ENCODE peak calls at places on chromosomes 7 and 10, in nine cellular contexts. Q, I, N, K, V, R, G, B and Z are unnamed samples.
A peak's percentile ranks its signal among the peaks of the same experiment; 100 is the strongest.

GRCh38 chr7:36315309-36315948 is 74.2 kb upstream of the ANLN start:
- DNase-seq in I (no peak), V (no peak), Q (no peak), R (peak; percentile 70), K (no peak), G (no peak), N (no peak), B (peak; percentile 12), Z (no peak)

GRCh38 chr7:66306243-66306642 is 101.1 kb downstream of the TPST1 start:
- DNase-seq in I (no peak), B (peak; percentile 74), V (no peak), Q (no peak), K (no peak), R (no peak), N (no peak), G (peak; percentile 51), Z (no peak)

GRCh38 chr10:132698211-132698751 is 87.7 kb downstream of the NKX6-2 start:
- DNase-seq in V (no peak), G (no peak), K (no peak), N (peak; percentile 48), Q (no peak), R (no peak), B (no peak), I (no peak), Z (no peak)

GRCh38 chr7:40232242-40232929 is 97.6 kb downstream of the SUGCT start:
- DNase-seq in K (peak; percentile 69), N (no peak), I (no peak), B (peak; percentile 49), G (no peak), R (peak; percentile 69), Q (peak; percentile 88), V (peak; percentile 74), Z (peak; percentile 87)

GRCh38 chr10:103917326-103918052 is 495 bp downstream of the STN1 start:
- DNase-seq in I (no peak), B (no peak), G (peak; percentile 53), N (peak; percentile 81), K (no peak), Q (no peak), R (peak; percentile 65), V (peak; percentile 65), Z (no peak)

GRCh38 chr10:132790934-132791829 is 5.2 kb upstream of the NKX6-2 start:
- DNase-seq in Q (no peak), G (no peak), K (no peak), I (no peak), N (no peak), B (no peak), R (no peak), V (no peak), Z (no peak)

GRCh38 chr7:7553386-7553785 is 13.3 kb upstream of the MIOS start:
- DNase-seq in I (no peak), B (no peak), R (no peak), Q (peak; percentile 31), K (no peak), N (no peak), V (no peak), G (no peak), Z (no peak)

GRCh38 chr7:30470783-30471182 is 7.8 kb downstream of the NOD1 start:
- DNase-seq in N (no peak), I (peak; percentile 65), G (no peak), K (no peak), B (peak; percentile 66), V (peak; percentile 85), R (no peak), Q (peak; percentile 81), Z (peak; percentile 90)

GRCh38 chr10:103265712-103266329 is 11.1 kb upstream of the INA start:
- DNase-seq in N (peak; percentile 33), V (peak; percentile 69), K (peak; percentile 62), G (peak; percentile 64), I (no peak), B (peak; percentile 54), R (peak; percentile 93), Q (peak; percentile 82), Z (peak; percentile 86)

GRCh38 chr7:55964802-55965470 is 551 bp downstream of the NIPSNAP2 start:
- DNase-seq in R (peak; percentile 76), K (peak; percentile 84), I (no peak), Q (peak; percentile 59), G (peak; percentile 80), N (peak; percentile 94), V (peak; percentile 28), B (peak; percentile 33), Z (peak; percentile 60)

GRCh38 chr7:7212612-7213011 is 30.3 kb downstream of the C1GALT1 start:
- DNase-seq in N (no peak), I (no peak), G (no peak), R (peak; percentile 83), B (no peak), K (no peak), Q (peak; percentile 41), V (peak; percentile 8), Z (peak; percentile 16)

GRCh38 chr7:148912758-148913541 is 28.9 kb upstream of the EZH2 start:
- DNase-seq in K (peak; percentile 75), G (no peak), B (peak; percentile 21), N (no peak), V (no peak), I (no peak), R (no peak), Q (no peak), Z (no peak)

GRCh38 chr7:40715053-40715430 is 580.2 kb downstream of the SUGCT start:
- DNase-seq in G (no peak), I (no peak), K (no peak), V (no peak), B (no peak), R (no peak), Q (peak; percentile 61), N (no peak), Z (peak; percentile 72)

GRCh38 chr10:18490755-18491154 is 160.6 kb downstream of the NSUN6 start:
- DNase-seq in R (no peak), N (no peak), K (no peak), V (no peak), Q (no peak), B (no peak), I (no peak), G (no peak), Z (no peak)

GRCh38 chr10:78507761-78508160 is 474.1 kb downstream of the RPS24 start:
- DNase-seq in G (no peak), B (no peak), Q (no peak), N (no peak), I (no peak), R (no peak), K (no peak), V (no peak), Z (no peak)

GRCh38 chr10:51097546-51097945 is 23.3 kb downstream of the PRKG1 start:
- DNase-seq in Q (no peak), N (no peak), R (no peak), V (no peak), I (no peak), G (no peak), K (no peak), B (no peak), Z (peak; percentile 82)

GRCh38 chr10:22321156-22321711 is 335 bp downstream of the BMI1 start:
- DNase-seq in V (peak; percentile 60), G (peak; percentile 57), B (peak; percentile 44), Q (peak; percentile 76), N (peak; percentile 87), K (peak; percentile 82), R (peak; percentile 87), I (no peak), Z (peak; percentile 67)

GRCh38 chr10:44293306-44293778 is 91.6 kb downstream of the CXCL12 start:
- DNase-seq in I (no peak), K (no peak), G (no peak), N (no peak), V (no peak), B (no peak), Q (peak; percentile 38), R (peak; percentile 38), Z (no peak)

GRCh38 chr7:78473011-78473410 is 674.4 kb downstream of the PHTF2 start:
- DNase-seq in V (no peak), I (peak; percentile 25), K (no peak), Q (no peak), R (no peak), G (no peak), B (no peak), N (no peak), Z (no peak)
- H3K4me3 ChIP-seq in V (no peak overlapping the region), I (no peak overlapping the region), K (no peak overlapping the region), Q (no peak overlapping the region), R (no peak overlapping the region), G (no peak overlapping the region), B (no peak overlapping the region), N (no peak overlapping the region), Z (no peak overlapping the region)

GRCh38 chr10:30039567-30039966 is 19.8 kb downstream of the JCAD start:
- DNase-seq in B (no peak), G (no peak), V (no peak), R (no peak), Q (no peak), N (no peak), K (no peak), I (no peak), Z (no peak)
- TF ChIP-seq CTCF in B (no peak), G (no peak), V (no peak), R (no peak), Q (no peak), N (no peak), K (no peak), I (no peak), Z (no peak)

DNA sequence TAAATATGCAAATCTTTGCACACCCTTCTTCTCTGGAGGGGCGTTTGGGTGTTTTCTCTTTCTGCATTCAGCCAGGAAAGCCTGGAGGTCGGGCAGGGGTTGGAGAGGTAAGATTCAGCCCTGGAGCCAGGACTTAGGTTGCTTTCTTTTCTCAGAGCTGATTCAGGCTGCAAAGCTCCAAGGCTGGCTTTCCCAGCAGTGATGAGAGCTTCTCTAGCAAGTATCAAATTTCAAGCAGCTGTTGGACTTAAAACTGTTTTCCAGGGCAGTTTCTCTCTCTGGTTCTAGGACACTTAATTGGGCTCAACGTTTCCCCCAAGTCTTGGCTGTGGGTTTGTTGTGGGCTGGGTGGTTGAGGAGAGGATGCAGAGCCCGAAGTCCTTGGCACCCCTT is 608 bp downstream of the AKR1B10 start:
- DNase-seq in K (no peak), I (peak; percentile 52), N (no peak), V (peak; percentile 64), Q (peak; percentile 67), G (no peak), R (peak; percentile 17), B (peak; percentile 63), Z (peak; percentile 83)
- H3K4me3 ChIP-seq in K (no peak overlapping the region), I (no peak overlapping the region), N (no peak overlapping the region), V (no peak overlapping the region), Q (no peak overlapping the region), G (peak overlapping the region; percentile 40), R (no peak overlapping the region), B (peak overlapping the region; percentile 23), Z (peak overlapping the region; percentile 42)

GRCh38 chr10:118521415-118522117 is 73.9 kb downstream of the PRLHR start:
- DNase-seq in G (no peak), B (no peak), Q (no peak), I (no peak), V (no peak), K (no peak), R (no peak), N (no peak), Z (no peak)

GRCh38 chr10:118518095-118518494 is 77.4 kb downstream of the PRLHR start:
- DNase-seq in G (no peak), B (no peak), I (no peak), N (no peak), V (no peak), R (no peak), Q (no peak), K (no peak), Z (no peak)

GRCh38 chr10:118520116-118520742 is 75.2 kb downstream of the PRLHR start:
- DNase-seq in I (no peak), Q (no peak), R (no peak), K (no peak), G (no peak), V (no peak), N (no peak), B (no peak), Z (no peak)

GRCh38 chr10:118523775-118524174 is 71.7 kb downstream of the PRLHR start:
- DNase-seq in V (no peak), R (no peak), K (no peak), G (no peak), I (no peak), Q (peak; percentile 11), B (peak; percentile 94), N (no peak), Z (peak; percentile 2)

GRCh38 chr10:118522791-118523498 is 72.5 kb downstream of the PRLHR start:
- DNase-seq in I (no peak), B (peak; percentile 99), Q (peak; percentile 55), K (no peak), V (peak; percentile 12), G (no peak), N (no peak), R (peak; percentile 50), Z (peak; percentile 53)
- TF ChIP-seq CTCF in I (no peak), B (no peak), Q (no peak), K (no peak), V (no peak), G (no peak), N (no peak), R (no peak), Z (no peak)